ENCODE peak calls at places on chromosomes 4 and X, in nine cellular contexts. J is GM13977, A is OCI-LY7, Y is bronchial epithelial cell, D is adrenal gland, T is HFFc6, B is IMR-90, U is left ventricle myocardium inferior, V is sigmoid colon. H is an unnamed sample.
A peak's percentile ranks its signal among the peaks of the same experiment; 100 is the strongest.

GRCh38 chrX:24025741-24026402 is 1.1 kb downstream of the KLHL15 start:
- DNase-seq in T (peak; percentile 47), V (peak; percentile 79), D (peak; percentile 45), J (no peak), U (no peak), A (no peak), Y (peak; percentile 29), B (peak; percentile 81), H (peak; percentile 27)

GRCh38 chr4:89175611-89176010 is 64.3 kb downstream of the TIGD2 start:
- DNase-seq in U (no peak), J (no peak), Y (no peak), A (no peak), D (no peak), T (no peak), V (no peak), B (no peak), H (no peak)

GRCh38 chr4:82044141-82044993 is 329.4 kb downstream of the HNRNPD start:
- DNase-seq in D (peak; percentile 56), J (no peak), U (peak; percentile 37), T (no peak), V (peak; percentile 71), A (no peak), B (peak; percentile 0), Y (peak; percentile 47), H (peak; percentile 40)

GRCh38 chrX:150926791-150927190 is 28.3 kb upstream of the CD99L2 start:
- DNase-seq in A (no peak), D (no peak), B (no peak), Y (no peak), T (no peak), V (no peak), J (no peak), U (no peak), H (no peak)

GRCh38 chr4:180766903-180767302 is 1476.3 kb upstream of the TENM3 start:
- DNase-seq in T (no peak), B (no peak), A (no peak), Y (no peak), D (no peak), V (no peak), J (no peak), U (no peak), H (no peak)

GRCh38 chr4:131509521-131509920 is 1639.6 kb upstream of the PCDH10 start:
- DNase-seq in J (no peak), D (no peak), U (no peak), A (no peak), V (no peak), T (peak; percentile 36), Y (peak; percentile 4), B (peak; percentile 23), H (no peak)

GRCh38 chrX:105313596-105313995 is 93.1 kb upstream of the TEX13A start:
- DNase-seq in B (no peak), J (no peak), T (no peak), D (no peak), U (no peak), V (no peak), Y (peak; percentile 14), A (no peak), H (no peak)

GRCh38 chr4:166839615-166840251 is 394.6 kb downstream of the SPOCK3 start:
- DNase-seq in D (no peak), U (no peak), T (no peak), Y (no peak), B (no peak), A (no peak), V (no peak), J (peak; percentile 76), H (no peak)

GRCh38 chrX:69066966-69067525 is 98.2 kb downstream of the PJA1 start:
- DNase-seq in A (no peak), Y (no peak), D (no peak), B (peak; percentile 54), J (no peak), T (no peak), U (no peak), V (peak; percentile 51), H (no peak)

GRCh38 chrX:69387559-69388487 is 116.3 kb upstream of the NALF2 start:
- DNase-seq in J (peak; percentile 68), V (no peak), T (peak; percentile 5), U (peak; percentile 20), Y (peak; percentile 15), A (no peak), D (peak; percentile 57), B (peak; percentile 21), H (peak; percentile 51)

GRCh38 chr4:169795585-169795984 is 37.8 kb upstream of the HPF1 start:
- DNase-seq in Y (peak; percentile 66), U (no peak), B (no peak), D (no peak), A (no peak), V (no peak), J (no peak), T (peak; percentile 31), H (no peak)

GRCh38 chrX:9928083-9928482 is 39.1 kb upstream of the CLDN34 start:
- DNase-seq in U (no peak), J (no peak), V (no peak), B (peak; percentile 13), T (no peak), Y (no peak), D (no peak), A (no peak), H (no peak)

GRCh38 chr4:173835863-173836262 is 305.8 kb upstream of the HAND2 start:
- DNase-seq in B (peak; percentile 80), Y (peak; percentile 11), J (no peak), D (peak; percentile 25), V (peak; percentile 70), T (no peak), U (peak; percentile 16), A (no peak), H (no peak)

GRCh38 chrX:41600266-41600665 is 88.5 kb upstream of the GPR34 start:
- DNase-seq in J (no peak), U (no peak), B (peak; percentile 68), V (no peak), A (no peak), D (no peak), Y (no peak), T (peak; percentile 50), H (no peak)

GRCh38 chr4:77911091-77911490 is 48.5 kb downstream of the MRPL1 start:
- DNase-seq in T (peak; percentile 18), B (peak; percentile 57), A (no peak), V (no peak), J (no peak), Y (peak; percentile 39), D (no peak), U (no peak), H (no peak)

GRCh38 chr4:36399762-36400353 is 118.4 kb downstream of the DTHD1 start:
- DNase-seq in U (no peak), V (no peak), J (peak; percentile 24), D (peak; percentile 38), A (peak; percentile 15), T (no peak), B (no peak), Y (peak; percentile 52), H (peak; percentile 74)

GRCh38 chr4:145920205-145920604 is 18.4 kb downstream of the ZNF827 start:
- DNase-seq in B (peak; percentile 93), V (no peak), J (no peak), T (peak; percentile 73), A (no peak), D (no peak), Y (no peak), U (no peak), H (no peak)
- TF ChIP-seq CTCF in B (no peak), V (no peak), J (no peak), T (no peak), A (no peak), D (no peak), Y (no peak), U (no peak), H (no peak)

GRCh38 chr4:102827674-102828496 is 534 bp upstream of the UBE2D3 start:
- DNase-seq in A (peak; percentile 100), D (peak; percentile 100), V (peak; percentile 100), Y (peak; percentile 100), U (peak; percentile 99), T (peak; percentile 100), J (peak; percentile 87), B (peak; percentile 100), H (peak; percentile 100)

GRCh38 chr4:102825261-102826071 is 1.9 kb downstream of the UBE2D3 start:
- DNase-seq in U (no peak), T (peak; percentile 71), A (peak; percentile 64), J (no peak), D (peak; percentile 63), V (peak; percentile 65), Y (peak; percentile 74), B (peak; percentile 73), H (peak; percentile 59)

GRCh38 chr4:102826105-102826889 is 1.1 kb downstream of the UBE2D3 start:
- DNase-seq in A (no peak), Y (no peak), D (no peak), B (no peak), U (no peak), T (no peak), V (no peak), J (no peak), H (no peak)

GRCh38 chr4:102828497-102828808 is 1.1 kb upstream of the UBE2D3 start:
- DNase-seq in U (no peak), Y (no peak), D (no peak), T (no peak), B (peak; percentile 18), V (no peak), J (no peak), A (no peak), H (no peak)

DNA sequence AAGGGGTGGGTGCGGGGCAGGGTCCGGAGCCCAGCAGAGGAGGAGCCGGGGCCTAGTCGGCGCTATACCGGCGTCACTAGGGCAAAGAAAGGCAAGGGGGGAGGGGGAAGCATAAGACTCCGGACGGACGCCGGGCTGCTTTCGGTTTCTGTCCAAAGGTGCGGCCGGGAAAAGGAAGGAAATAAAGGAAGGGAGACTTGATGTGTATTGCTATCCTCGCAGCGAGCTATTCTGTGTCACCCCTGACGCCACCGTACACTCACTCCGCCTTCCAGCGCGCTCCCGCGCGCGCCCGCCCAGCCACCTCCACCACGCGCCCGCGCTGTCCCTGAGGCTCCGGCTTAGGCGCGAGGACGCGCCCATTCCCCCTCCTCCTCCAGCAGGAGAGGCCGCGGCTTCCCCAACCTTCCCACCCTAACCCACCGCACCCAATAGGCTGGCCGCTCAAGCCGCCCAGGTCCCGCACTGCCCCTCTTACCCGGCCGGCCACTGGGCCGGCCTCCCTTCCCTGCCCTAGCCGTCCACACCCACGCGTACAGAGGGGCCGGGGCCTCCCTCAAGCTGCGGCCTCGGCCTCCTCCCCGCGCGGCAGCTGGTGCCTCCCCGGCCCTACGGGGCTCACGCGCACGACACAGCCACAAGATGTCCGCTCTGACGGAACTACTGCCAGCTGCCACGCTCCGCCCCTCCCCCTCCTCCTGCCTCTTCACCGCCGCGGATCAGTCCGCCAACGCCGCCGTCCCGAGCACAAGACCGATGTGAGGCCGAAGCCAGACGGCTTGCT is at the start of gene UBE2D3:
- DNase-seq in U (peak; percentile 94), V (peak; percentile 99), D (peak; percentile 96), T (peak; percentile 97), J (peak; percentile 74), Y (peak; percentile 76), A (peak; percentile 93), B (peak; percentile 97), H (peak; percentile 97)
- TF ChIP-seq CTCF in U (peak; percentile 16), V (no peak), D (no peak), T (peak; percentile 41), J (peak; percentile 50), Y (no peak), A (peak; percentile 32), B (peak; percentile 14), H (no peak)

GRCh38 chr4:159134422-159134821 is 31.5 kb downstream of the RAPGEF2 start:
- DNase-seq in B (no peak), J (no peak), Y (no peak), V (no peak), T (no peak), A (no peak), D (no peak), U (no peak), H (no peak)
- TF ChIP-seq CTCF in B (no peak), J (no peak), Y (no peak), V (no peak), T (no peak), A (no peak), D (no peak), U (no peak), H (no peak)

GRCh38 chrX:124573458-124573857 is 227.1 kb downstream of the SH2D1A start:
- DNase-seq in B (no peak), V (no peak), D (no peak), J (no peak), U (no peak), T (no peak), A (no peak), Y (peak; percentile 53), H (no peak)
- TF ChIP-seq CTCF in B (no peak), V (no peak), D (no peak), J (no peak), U (no peak), T (no peak), A (no peak), Y (no peak), H (no peak)